ENCODE peak calls at places on chromosomes 2 and 18, in six cellular contexts. Z, F, L, V, T and W are unnamed samples.

GRCh38 chr2:240500561-240501423 is 57.0 kb downstream of the ANKMY1 start:
- DNase-seq in Z (no peak), V (no peak), T (no peak), F (no peak), L (no peak), W (no peak)

GRCh38 chr18:32086866-32087265 is 4.8 kb upstream of the RNF138 start:
- DNase-seq in T (no peak), L (no peak), Z (no peak), V (peak), F (no peak), W (no peak)

GRCh38 chr2:240463274-240463865 is 27.9 kb downstream of the GPC1 start:
- DNase-seq in V (no peak), F (no peak), L (no peak), T (peak), Z (no peak), W (no peak)

GRCh38 chr2:133204461-133204860 is 363.8 kb downstream of the NCKAP5 start:
- DNase-seq in F (no peak), T (no peak), Z (no peak), L (no peak), V (no peak), W (no peak)

GRCh38 chr2:168814939-168815907 is 12.8 kb downstream of the NOSTRIN start:
- DNase-seq in V (no peak), Z (no peak), L (no peak), T (no peak), F (no peak), W (no peak)

GRCh38 chr18:68275616-68276015 is 439.3 kb downstream of the TMX3 start:
- DNase-seq in T (no peak), Z (no peak), V (peak), L (no peak), F (no peak), W (no peak)

GRCh38 chr2:64992218-64992617 is 3.0 kb downstream of the SLC1A4 start:
- DNase-seq in L (no peak), V (no peak), T (no peak), F (no peak), Z (no peak), W (no peak)

GRCh38 chr18:72174972-72175649 is 369.0 kb downstream of the CBLN2 start:
- DNase-seq in Z (no peak), V (no peak), L (no peak), T (no peak), F (no peak), W (no peak)

GRCh38 chr18:24846133-24846532 is 385.7 kb downstream of the HRH4 start:
- DNase-seq in V (no peak), L (no peak), Z (no peak), T (no peak), F (no peak), W (no peak)

GRCh38 chr2:171347158-171347557 is 86.6 kb downstream of the METTL8 start:
- DNase-seq in L (no peak), Z (no peak), F (no peak), T (no peak), V (no peak), W (no peak)

GRCh38 chr2:9897331-9897737 is 54.1 kb downstream of the TAF1B start:
- DNase-seq in F (no peak), L (no peak), T (no peak), V (peak), Z (no peak), W (no peak)

GRCh38 chr2:136127356-136127755 is 9.4 kb upstream of the CXCR4 start:
- DNase-seq in L (no peak), Z (no peak), F (no peak), T (no peak), V (no peak), W (no peak)

GRCh38 chr2:123128951-123129350 is 896.1 kb upstream of the CNTNAP5 start:
- DNase-seq in V (no peak), Z (no peak), T (no peak), F (no peak), L (no peak), W (no peak)

GRCh38 chr2:118102433-118103082 is 14.3 kb downstream of the INSIG2 start:
- DNase-seq in T (no peak), V (no peak), L (no peak), F (no peak), Z (no peak), W (no peak)

GRCh38 chr2:218733615-218734021 is 23.0 kb downstream of the TTLL4 start:
- DNase-seq in F (no peak), V (peak), L (no peak), Z (no peak), T (no peak), W (no peak)

GRCh38 chr2:188598551-188598950 is 306.9 kb downstream of the GULP1 start:
- DNase-seq in Z (no peak), F (no peak), L (no peak), T (no peak), V (no peak), W (no peak)

GRCh38 chr2:70751881-70752280 is 16.1 kb downstream of the ADD2 start:
- DNase-seq in L (no peak), Z (no peak), F (no peak), T (no peak), V (no peak), W (no peak)

GRCh38 chr2:44016282-44016681 is 20.5 kb upstream of the LRPPRC start:
- DNase-seq in Z (no peak), F (no peak), T (no peak), L (peak), V (peak), W (no peak)

GRCh38 chr2:71831208-71831577 is 316.5 kb downstream of the CYP26B1 start:
- DNase-seq in T (no peak), L (no peak), V (peak), Z (no peak), F (no peak), W (no peak)

GRCh38 chr18:58997811-58998337 is 133.2 kb downstream of the ZNF532 start:
- DNase-seq in Z (no peak), L (no peak), V (peak), F (no peak), T (no peak), W (no peak)

GRCh38 chr2:86274918-86275275 is 62.5 kb downstream of the REEP1 start:
- DNase-seq in Z (no peak), F (no peak), T (no peak), L (no peak), V (no peak), W (no peak)

GRCh38 chr2:240988571-240989271 is 9.7 kb upstream of the SNED1 start:
- DNase-seq in F (no peak), V (no peak), L (no peak), Z (no peak), T (no peak), W (no peak)

GRCh38 chr18:77705301-77705700 is 455.7 kb downstream of the GALR1 start:
- DNase-seq in L (no peak), F (no peak), V (no peak), Z (no peak), T (no peak), W (no peak)

GRCh38 chr2:159998236-159998635 is 64.2 kb downstream of the PLA2R1 start:
- DNase-seq in Z (no peak), F (no peak), V (no peak), L (no peak), T (no peak), W (no peak)

GRCh38 chr2:59034791-59035190 is 793.7 kb upstream of the FANCL start:
- DNase-seq in F (no peak), Z (no peak), T (no peak), L (no peak), V (no peak), W (no peak)

GRCh38 chr2:189115126-189115525 is 64.4 kb downstream of the COL5A2 start:
- DNase-seq in V (peak), F (no peak), L (no peak), T (no peak), Z (no peak), W (no peak)

GRCh38 chr2:20106746-20107145 is 55.3 kb upstream of the LAPTM4A start:
- DNase-seq in V (no peak), F (no peak), L (peak), T (peak), Z (no peak), W (no peak)

GRCh38 chr2:197573608-197574007 is 57.7 kb downstream of the MOB4 start:
- DNase-seq in V (no peak), L (no peak), T (no peak), F (no peak), Z (no peak), W (no peak)